ENCODE peak calls at places on chromosomes 11 and 22, in ten cellular contexts. C, T, N, H, I, P, O, S, X and E are unnamed samples.

GRCh38 chr11:105923814-105924213 is 98.2 kb downstream of the MSANTD4 start:
- DNase-seq in S (no peak), I (no peak), N (no peak), C (no peak), H (no peak), T (peak), X (no peak), P (no peak), O (no peak), E (no peak)

GRCh38 chr11:116529681-116530080 is 243.1 kb downstream of the BUD13 start:
- DNase-seq in C (no peak), I (no peak), X (no peak), S (no peak), P (no peak), H (no peak), O (no peak), T (no peak), N (no peak), E (no peak)

GRCh38 chr11:723120-723883 is 17.3 kb downstream of the EPS8L2 start:
- DNase-seq in X (peak), H (no peak), S (peak), T (peak), C (no peak), N (peak), O (peak), P (no peak), I (peak), E (peak)

GRCh38 chr11:7690648-7691047 is 15.6 kb downstream of the OVCH2 start:
- DNase-seq in X (no peak), S (no peak), O (no peak), I (no peak), P (no peak), C (no peak), H (no peak), T (no peak), N (no peak), E (no peak)

GRCh38 chr11:126231725-126232459 is 20.3 kb downstream of the FAM118B start:
- DNase-seq in T (peak), I (peak), S (no peak), N (no peak), X (no peak), C (no peak), O (no peak), P (no peak), H (no peak), E (no peak)

GRCh38 chr11:30171661-30172060 is 59.2 kb upstream of the FSHB start:
- DNase-seq in P (no peak), O (no peak), S (no peak), X (no peak), I (no peak), C (no peak), T (no peak), H (no peak), N (no peak), E (no peak)

GRCh38 chr22:40035351-40035750 is 40.6 kb downstream of the FAM83F start:
- DNase-seq in H (no peak), I (no peak), C (no peak), T (no peak), O (no peak), N (no peak), X (no peak), S (no peak), P (no peak), E (no peak)

GRCh38 chr22:29457730-29458129 is 19.3 kb downstream of the RFPL1 start:
- DNase-seq in O (peak), N (no peak), C (no peak), T (peak), P (no peak), I (peak), X (peak), H (peak), S (peak), E (no peak)

GRCh38 chr11:45906096-45906682 is 882 bp downstream of the FREY1 start:
- DNase-seq in H (no peak), N (no peak), T (no peak), S (no peak), C (no peak), O (no peak), X (no peak), I (peak), P (no peak), E (no peak)

GRCh38 chr11:102287963-102288744 is 29.1 kb upstream of the BIRC3 start:
- DNase-seq in C (no peak), H (peak), S (peak), I (peak), T (peak), X (peak), P (no peak), O (peak), N (no peak), E (no peak)

GRCh38 chr11:75197512-75198277 is 42.9 kb upstream of the TPBGL start:
- DNase-seq in O (no peak), I (no peak), C (no peak), N (no peak), P (no peak), S (no peak), T (no peak), H (no peak), X (no peak), E (no peak)

GRCh38 chr11:34679681-34680080 is 58.8 kb downstream of the EHF start:
- DNase-seq in O (no peak), P (no peak), X (no peak), N (no peak), H (no peak), T (no peak), I (no peak), S (no peak), C (no peak), E (no peak)

GRCh38 chr11:39741066-39741465 is 1718.4 kb downstream of the LRRC4C start:
- DNase-seq in P (no peak), I (no peak), S (no peak), C (no peak), T (peak), X (no peak), O (no peak), N (no peak), H (no peak), E (no peak)

GRCh38 chr11:63485777-63486176 is 5.2 kb downstream of the PLAAT5 start:
- DNase-seq in I (no peak), N (no peak), S (no peak), T (no peak), H (no peak), P (no peak), O (no peak), C (no peak), X (no peak), E (no peak)

GRCh38 chr22:20192293-20192971 is 41.6 kb upstream of the CCDC188 start:
- DNase-seq in N (no peak), X (no peak), O (no peak), I (no peak), C (no peak), T (no peak), H (no peak), S (no peak), P (no peak), E (no peak)

GRCh38 chr11:4539603-4540219 is 5.3 kb upstream of the OR52M1 start:
- DNase-seq in N (peak), T (peak), X (peak), H (no peak), O (peak), I (peak), C (no peak), S (peak), P (no peak), E (peak)

GRCh38 chr11:73660497-73661034 is 14.2 kb downstream of the PLEKHB1 start:
- DNase-seq in O (no peak), S (no peak), T (no peak), I (no peak), C (no peak), H (no peak), N (no peak), P (no peak), X (no peak), E (no peak)

GRCh38 chr22:24117942-24118341 is 63.3 kb upstream of the SUSD2 start:
- DNase-seq in X (peak), C (no peak), H (no peak), P (no peak), T (no peak), N (no peak), O (no peak), S (no peak), I (no peak), E (no peak)

GRCh38 chr11:1082728-1083620 is 8.3 kb downstream of the MUC2 start:
- DNase-seq in X (no peak), P (no peak), N (no peak), C (no peak), H (no peak), T (no peak), I (no peak), S (no peak), O (no peak), E (no peak)

GRCh38 chr11:12160680-12161079 is 50.3 kb downstream of the MICAL2 start:
- DNase-seq in O (no peak), I (no peak), X (no peak), S (no peak), T (peak), N (no peak), H (no peak), P (no peak), C (no peak), E (no peak)

GRCh38 chr22:43754176-43754575 is 57.9 kb downstream of the EFCAB6 start:
- DNase-seq in H (no peak), I (no peak), P (no peak), T (no peak), X (no peak), S (no peak), O (no peak), C (no peak), N (no peak), E (no peak)

GRCh38 chr11:12756101-12756500 is 81.9 kb downstream of the TEAD1 start:
- DNase-seq in N (no peak), I (no peak), P (no peak), O (no peak), X (no peak), C (no peak), H (no peak), T (no peak), S (no peak), E (no peak)

GRCh38 chr11:119207300-119207570 is 1.1 kb downstream of the CBL start:
- DNase-seq in N (no peak), H (no peak), X (no peak), C (no peak), T (peak), P (no peak), I (peak), O (no peak), S (peak), E (no peak)

GRCh38 chr11:102553835-102554282 is 23.3 kb upstream of the MMP7 start:
- DNase-seq in T (no peak), I (no peak), N (no peak), H (peak), O (no peak), X (no peak), S (peak), P (no peak), C (no peak), E (no peak)

GRCh38 chr11:10314199-10315072 is 9.6 kb downstream of the ADM start:
- DNase-seq in H (peak), C (no peak), I (peak), N (no peak), X (no peak), P (no peak), S (no peak), O (no peak), T (peak), E (no peak)

GRCh38 chr22:41995211-41995610 is 3.4 kb upstream of the WBP2NL start:
- DNase-seq in P (no peak), O (no peak), S (no peak), X (no peak), C (no peak), N (no peak), I (no peak), H (no peak), T (no peak), E (no peak)

GRCh38 chr11:118007040-118007439 is 20.8 kb downstream of the IL10RA start:
- DNase-seq in H (no peak), X (no peak), S (no peak), T (no peak), O (no peak), I (no peak), P (no peak), C (no peak), N (no peak), E (no peak)

GRCh38 chr11:73189315-73189714 is 28.8 kb upstream of the P2RY2 start:
- DNase-seq in T (no peak), I (no peak), C (no peak), H (peak), O (no peak), S (peak), X (no peak), N (no peak), P (no peak), E (no peak)

GRCh38 chr22:38398609-38399401 is 56.2 kb downstream of the KCNJ4 start:
- DNase-seq in I (peak), H (no peak), C (peak), P (no peak), X (peak), S (peak), O (peak), T (peak), N (peak), E (peak)

GRCh38 chr22:39920134-39920743 is 19.4 kb downstream of the GRAP2 start:
- DNase-seq in P (no peak), N (no peak), S (no peak), O (no peak), H (no peak), C (no peak), X (no peak), T (no peak), I (no peak), E (peak)